ENCODE peak calls at places on chromosomes 12 and 14, in six cellular contexts. Q, Y, C, I, K and U are unnamed samples.
A peak's percentile ranks its signal among the peaks of the same experiment; 100 is the strongest.

GRCh38 chr14:100618763-100619320 is 31.6 kb upstream of the BEGAIN start:
- DNase-seq in Q (no peak), Y (peak; percentile 7), C (no peak), I (no peak), K (no peak), U (no peak)

GRCh38 chr12:104846056-104846762 is 111.9 kb downstream of the SLC41A2 start:
- DNase-seq in Q (peak; percentile 52), Y (no peak), C (no peak), I (no peak), K (peak; percentile 51), U (no peak)

GRCh38 chr14:47392351-47392750 is 283.1 kb downstream of the MDGA2 start:
- DNase-seq in Q (no peak), Y (no peak), C (no peak), I (no peak), K (no peak), U (no peak)

GRCh38 chr12:47773858-47774580 is 981 bp downstream of the SLC48A1 start:
- DNase-seq in Q (no peak), Y (no peak), C (no peak), I (no peak), K (peak; percentile 32), U (no peak)

GRCh38 chr14:71463807-71464206 is 468.4 kb upstream of the RGS6 start:
- DNase-seq in Q (no peak), Y (no peak), C (no peak), I (no peak), K (no peak), U (no peak)

GRCh38 chr14:89616425-89617141 is 199.6 kb upstream of the FOXN3 start:
- DNase-seq in Q (peak; percentile 39), Y (no peak), C (peak; percentile 78), I (no peak), K (peak; percentile 62), U (peak; percentile 52)

GRCh38 chr14:35046751-35047536 is 872 bp downstream of the FAM177A1 start:
- DNase-seq in Q (peak; percentile 4), Y (no peak), C (no peak), I (no peak), K (peak; percentile 6), U (peak; percentile 34)

GRCh38 chr12:47939009-47939601 is 24.3 kb upstream of the TMEM106C start:
- DNase-seq in Q (no peak), Y (no peak), C (no peak), I (no peak), K (no peak), U (no peak)

GRCh38 chr12:121036810-121037326 is 2.2 kb downstream of the OASL start:
- DNase-seq in Q (peak; percentile 69), Y (peak; percentile 18), C (peak; percentile 62), I (no peak), K (peak; percentile 92), U (peak; percentile 13)

GRCh38 chr12:81077686-81078441 is at the start of gene ACSS3:
- DNase-seq in Q (no peak), Y (peak; percentile 84), C (no peak), I (peak; percentile 70), K (peak; percentile 45), U (no peak)

GRCh38 chr14:33938131-33938949 is 12.5 kb downstream of the EGLN3 start:
- DNase-seq in Q (no peak), Y (no peak), C (no peak), I (peak; percentile 68), K (peak; percentile 19), U (no peak)

GRCh38 chr14:59768855-59769254 is 101.7 kb downstream of the RTN1 start:
- DNase-seq in Q (peak; percentile 5), Y (no peak), C (no peak), I (no peak), K (no peak), U (no peak)

GRCh38 chr14:95255487-95255886 is 64.2 kb downstream of the CLMN start:
- DNase-seq in Q (peak; percentile 1), Y (peak; percentile 88), C (no peak), I (peak; percentile 37), K (no peak), U (no peak)

GRCh38 chr14:76926521-76927251 is 100.5 kb downstream of the LRRC74A start:
- DNase-seq in Q (peak; percentile 58), Y (no peak), C (peak; percentile 84), I (no peak), K (peak; percentile 93), U (peak; percentile 65)

GRCh38 chr14:101183376-101184103 is 280.0 kb upstream of the RTL1 start:
- DNase-seq in Q (no peak), Y (peak; percentile 63), C (no peak), I (no peak), K (no peak), U (no peak)

GRCh38 chr14:96830946-96831345 is 33.8 kb downstream of the VRK1 start:
- DNase-seq in Q (no peak), Y (no peak), C (no peak), I (no peak), K (no peak), U (no peak)

GRCh38 chr12:87995581-87996178 is 33.5 kb downstream of the C12orf50 start:
- DNase-seq in Q (peak; percentile 73), Y (no peak), C (peak; percentile 46), I (peak; percentile 28), K (peak; percentile 78), U (no peak)

GRCh38 chr14:102654298-102654697 is 61.8 kb downstream of the RCOR1 start:
- DNase-seq in Q (no peak), Y (no peak), C (no peak), I (no peak), K (no peak), U (no peak)

GRCh38 chr14:49314756-49315155 is 271.4 kb downstream of the RPS29 start:
- DNase-seq in Q (no peak), Y (no peak), C (no peak), I (no peak), K (peak; percentile 7), U (no peak)

GRCh38 chr12:107359382-107359781 is 266.0 kb upstream of the CRY1 start:
- DNase-seq in Q (peak; percentile 77), Y (no peak), C (no peak), I (no peak), K (peak; percentile 75), U (no peak)

GRCh38 chr12:60148831-60149230 is 553.0 kb downstream of the SLC16A7 start:
- DNase-seq in Q (peak; percentile 87), Y (no peak), C (no peak), I (no peak), K (peak; percentile 93), U (no peak)

DNA sequence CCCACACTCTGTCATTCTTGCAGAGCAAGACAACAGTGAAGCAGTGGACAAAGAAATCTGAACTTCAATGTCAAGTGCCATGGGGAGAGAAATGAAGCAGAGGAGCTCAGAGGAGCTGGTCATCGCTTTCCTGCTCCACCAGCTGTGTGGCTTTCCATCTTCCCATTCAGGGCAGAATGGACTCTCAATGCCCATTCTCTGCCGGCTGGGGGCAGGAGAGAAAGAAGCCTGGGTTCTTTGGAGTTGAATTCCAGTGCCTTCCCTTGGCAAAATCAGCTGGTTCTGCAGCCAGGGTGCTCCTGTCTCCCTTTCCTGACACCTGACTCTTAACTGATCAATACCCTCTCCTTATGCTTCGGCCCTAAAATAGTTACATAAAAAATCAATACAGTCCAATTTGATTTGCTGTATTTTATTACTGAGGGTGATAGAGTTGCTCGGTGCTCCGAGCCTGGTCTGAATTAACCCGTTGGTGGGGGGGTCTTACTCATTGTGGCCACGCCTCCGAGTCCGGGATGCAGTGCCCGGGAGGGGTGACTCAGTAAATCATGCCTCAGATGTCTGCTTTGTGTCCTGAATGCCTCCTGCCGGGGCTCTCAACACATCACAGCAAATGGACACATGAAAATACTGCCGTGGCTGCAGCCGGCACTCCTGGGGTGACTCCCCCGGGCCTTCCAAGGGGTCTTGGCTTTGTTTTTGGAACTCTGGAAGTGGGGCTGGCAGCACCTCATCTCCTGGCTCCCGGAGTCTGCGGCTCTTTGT is 128.7 kb downstream of the AACS start:
- DNase-seq in Q (peak; percentile 24), Y (no peak), C (no peak), I (no peak), K (peak; percentile 58), U (no peak)
- H3K4me1 ChIP-seq in Q (no peaks in the 10 kb centered on the region), Y (no peaks in the 10 kb centered on the region), C (no peaks in the 10 kb centered on the region), I (no peaks in the 10 kb centered on the region), K (no peaks in the 10 kb centered on the region), U (no peaks in the 10 kb centered on the region)

GRCh38 chr12:38155526-38156496 is 160.8 kb upstream of the ALG10B start:
- DNase-seq in Q (no peak), Y (peak; percentile 56), C (no peak), I (no peak), K (no peak), U (no peak)

GRCh38 chr12:38155020-38155395 is 161.6 kb upstream of the ALG10B start:
- DNase-seq in Q (no peak), Y (no peak), C (no peak), I (no peak), K (no peak), U (no peak)

GRCh38 chr12:38157274-38157932 is 159.2 kb upstream of the ALG10B start:
- DNase-seq in Q (no peak), Y (peak; percentile 51), C (no peak), I (no peak), K (no peak), U (no peak)

GRCh38 chr12:38157933-38158401 is 158.6 kb upstream of the ALG10B start:
- DNase-seq in Q (no peak), Y (peak; percentile 53), C (no peak), I (no peak), K (no peak), U (no peak)

DNA sequence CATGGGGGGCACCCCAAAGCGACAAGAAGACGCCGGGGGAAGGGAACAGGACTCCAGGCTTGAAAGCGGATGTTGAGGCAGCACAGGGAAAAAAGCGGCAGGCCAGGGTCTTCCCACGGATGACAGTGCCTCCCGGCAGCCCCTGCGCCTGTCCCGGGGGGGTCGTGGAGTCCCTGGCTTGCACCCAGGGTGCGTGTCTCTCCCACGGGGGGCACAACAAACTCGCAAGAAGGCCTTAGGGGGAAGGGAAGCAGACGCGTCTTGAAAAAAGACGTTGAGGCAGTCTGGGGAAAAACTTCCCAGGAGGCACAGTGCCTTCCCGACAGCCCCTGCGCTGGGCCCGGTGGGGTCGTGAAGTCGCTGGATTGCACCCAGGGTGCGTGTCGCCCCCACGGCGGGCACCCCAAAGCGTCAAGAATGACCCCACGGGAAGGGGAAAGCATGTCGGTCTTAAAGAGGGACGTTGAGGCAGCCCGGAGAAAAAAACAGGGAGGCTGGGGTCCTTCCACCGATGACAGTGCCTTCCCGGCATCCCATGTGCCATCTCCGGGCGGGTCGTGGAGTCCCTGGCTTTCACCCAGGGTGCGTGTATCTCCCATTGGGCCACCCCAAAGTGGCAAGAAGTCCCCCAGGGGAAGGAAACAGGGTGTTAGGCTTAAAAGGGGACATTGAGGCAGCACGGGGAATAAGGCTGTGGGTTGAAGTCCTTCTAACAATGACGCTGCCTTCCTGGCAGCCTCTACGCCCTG is 159.9 kb upstream of the ALG10B start:
- DNase-seq in Q (no peak), Y (no peak), C (no peak), I (no peak), K (no peak), U (no peak)
- H3K9me3 ChIP-seq in Q (peaks cover 65% of the 10 kb centered on the region), Y (no peaks in the 10 kb centered on the region), C (no peaks in the 10 kb centered on the region), I (no peaks in the 10 kb centered on the region), K (no peaks in the 10 kb centered on the region), U (no peaks in the 10 kb centered on the region)

GRCh38 chr12:78802593-78802992 is 62.0 kb upstream of the SYT1 start:
- DNase-seq in Q (peak; percentile 70), Y (no peak), C (no peak), I (no peak), K (peak; percentile 58), U (no peak)
- H3K27ac ChIP-seq in Q (no peak overlapping the region), Y (no peak overlapping the region), C (no peak overlapping the region), I (no peak overlapping the region), K (no peak overlapping the region), U (no peak overlapping the region)

DNA sequence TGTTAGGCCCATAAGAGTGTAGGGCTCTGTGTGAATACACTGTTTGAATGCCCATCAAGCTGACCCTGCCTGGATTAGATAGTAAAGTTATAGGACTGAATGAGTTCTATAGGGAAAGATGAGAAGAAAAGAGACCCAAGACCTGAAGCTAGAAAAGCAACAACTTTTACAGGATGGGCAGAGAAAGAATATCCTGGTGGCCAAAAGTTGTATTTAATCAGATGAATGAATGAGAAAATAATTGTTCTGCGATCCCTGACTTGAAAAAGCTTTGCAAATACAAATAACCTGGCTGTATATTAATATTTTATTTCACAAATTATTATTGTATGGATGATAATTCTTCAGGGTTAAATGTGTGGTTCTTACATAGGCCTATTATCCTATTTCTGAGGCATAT is 2.8 kb upstream of the ANO6 start:
- DNase-seq in Q (no peak), Y (no peak), C (no peak), I (no peak), K (no peak), U (no peak)
- H3K4me1 ChIP-seq in Q (peaks cover 2% of the 10 kb centered on the region), Y (peaks cover 7% of the 10 kb centered on the region), C (peaks cover 13% of the 10 kb centered on the region), I (peaks cover 2% of the 10 kb centered on the region), K (peaks cover 11% of the 10 kb centered on the region), U (peaks cover 14% of the 10 kb centered on the region)